ENCODE peak calls at places on chromosomes 16 and 17, in eight cellular contexts. A, V, C, W, X, G, U and T are unnamed samples.
A peak's percentile ranks its signal among the peaks of the same experiment; 100 is the strongest.

GRCh38 chr16:86261379-86261778 is 248.9 kb upstream of the FOXF1 start:
- DNase-seq in W (peak; percentile 35), G (no peak), V (peak; percentile 49), X (peak; percentile 30), U (peak; percentile 82), A (no peak), C (peak; percentile 10), T (no peak)

GRCh38 chr17:75410141-75410540 is 4.7 kb upstream of the GRB2 start:
- DNase-seq in A (no peak), C (peak; percentile 18), W (no peak), V (no peak), G (no peak), X (no peak), U (no peak), T (no peak)

GRCh38 chr17:41972571-41973411 is 6.2 kb downstream of the CNP start:
- DNase-seq in X (no peak), U (no peak), G (no peak), W (no peak), C (no peak), V (no peak), A (no peak), T (peak; percentile 34)

GRCh38 chr17:39270923-39271322 is 45.2 kb upstream of the STAC2 start:
- DNase-seq in X (no peak), A (no peak), G (peak; percentile 62), U (peak; percentile 54), V (peak; percentile 59), W (peak; percentile 92), C (no peak), T (no peak)

GRCh38 chr16:58299757-58300349 is 5.0 kb upstream of the PRSS54 start:
- DNase-seq in C (peak; percentile 70), W (peak; percentile 60), V (peak; percentile 56), X (no peak), A (no peak), G (no peak), U (peak; percentile 37), T (no peak)

GRCh38 chr17:40076595-40076994 is 13.8 kb downstream of the THRA start:
- DNase-seq in C (no peak), A (no peak), G (no peak), V (no peak), U (no peak), W (no peak), X (no peak), T (no peak)

GRCh38 chr17:64343833-64344637 is 46.6 kb downstream of the PECAM1 start:
- DNase-seq in X (no peak), U (peak; percentile 89), G (no peak), C (no peak), A (no peak), W (no peak), V (no peak), T (no peak)

GRCh38 chr16:88334517-88335149 is 48.1 kb upstream of the ZNF469 start:
- DNase-seq in W (no peak), C (no peak), X (no peak), A (no peak), V (no peak), U (peak; percentile 58), G (no peak), T (no peak)

GRCh38 chr17:42275527-42276358 is 448 bp downstream of the STAT5B start:
- DNase-seq in G (no peak), U (no peak), A (no peak), X (peak; percentile 80), V (peak; percentile 30), C (peak; percentile 52), W (no peak), T (peak; percentile 9)

GRCh38 chr17:28173801-28174200 is 131.3 kb downstream of the NLK start:
- DNase-seq in X (no peak), A (no peak), U (no peak), W (no peak), C (no peak), G (no peak), V (no peak), T (no peak)

GRCh38 chr16:68972720-68973119 is 129.4 kb downstream of the TANGO6 start:
- DNase-seq in V (no peak), A (no peak), C (peak; percentile 89), G (peak; percentile 33), W (no peak), U (peak; percentile 40), X (no peak), T (no peak)

GRCh38 chr17:45776896-45777295 is 7.2 kb upstream of the CRHR1 start:
- DNase-seq in V (no peak), G (no peak), C (no peak), X (no peak), W (no peak), A (no peak), U (no peak), T (no peak)

GRCh38 chr17:6491071-6491700 is 46.9 kb downstream of the PIMREG start:
- DNase-seq in W (no peak), G (no peak), V (no peak), U (no peak), X (no peak), A (no peak), C (peak; percentile 74), T (no peak)

GRCh38 chr16:35425270-35425669 is 1965.9 kb downstream of the TP53TG3F start:
- DNase-seq in U (no peak), W (no peak), X (no peak), G (no peak), A (no peak), V (no peak), C (no peak), T (no peak)

GRCh38 chr17:43399839-43400328 is 1.1 kb downstream of the ARL4D start:
- DNase-seq in C (no peak), V (no peak), W (no peak), A (no peak), X (no peak), U (no peak), G (no peak), T (no peak)

GRCh38 chr17:42924891-42925290 is 24.3 kb downstream of the G6PC1 start:
- DNase-seq in X (no peak), C (peak; percentile 46), G (no peak), U (no peak), V (no peak), A (no peak), W (no peak), T (no peak)

GRCh38 chr17:29807520-29808361 is 122.3 kb downstream of the SSH2 start:
- DNase-seq in X (peak; percentile 79), W (peak; percentile 85), G (peak; percentile 22), A (peak; percentile 44), U (peak; percentile 78), V (peak; percentile 83), C (peak; percentile 50), T (no peak)

GRCh38 chr16:67796099-67796718 is 10.2 kb downstream of the RANBP10 start:
- DNase-seq in C (no peak), X (no peak), U (no peak), A (no peak), V (no peak), W (no peak), G (no peak), T (no peak)

GRCh38 chr17:82230627-82231311 is 1.9 kb downstream of the SLC16A3 start:
- DNase-seq in W (peak; percentile 85), V (no peak), U (peak; percentile 63), G (peak; percentile 73), X (peak; percentile 77), C (peak; percentile 86), A (peak; percentile 74), T (no peak)

GRCh38 chr17:1275962-1276736 is 3.3 kb upstream of the TRARG1 start:
- DNase-seq in C (peak; percentile 85), U (peak; percentile 34), G (no peak), X (peak; percentile 87), V (peak; percentile 69), W (peak; percentile 69), A (peak; percentile 65), T (no peak)

GRCh38 chr17:45942284-45942683 is 47.9 kb downstream of the MAPT start:
- DNase-seq in U (peak; percentile 34), W (peak; percentile 88), C (no peak), V (no peak), X (no peak), G (no peak), A (no peak), T (no peak)

GRCh38 chr16:4370151-4370550 is 1.5 kb upstream of the VASN start:
- DNase-seq in A (no peak), V (no peak), G (no peak), X (no peak), C (no peak), W (no peak), U (no peak), T (no peak)